ENCODE peak calls at places on chromosomes 12 and 14, in seven cellular contexts. G is body of pancreas, W is IMR-90, X is tibial nerve, R is astrocyte of the spinal cord, O is HepG2, B is prostate gland. J is an unnamed sample.

GRCh38 chr12:115001538-115001937 is 317.6 kb upstream of the TBX3 start:
- DNase-seq in G (no peak), W (no peak), X (no peak), R (peak), O (no peak), B (no peak), J (no peak)

GRCh38 chr14:59871166-59871495 is 555 bp upstream of the RTN1 start:
- DNase-seq in G (no peak), W (no peak), X (no peak), R (no peak), O (no peak), B (no peak), J (no peak)

GRCh38 chr14:106879241-106879640 is 1352.9 kb downstream of the TMEM121 start:
- DNase-seq in G (peak), W (no peak), X (no peak), R (no peak), O (peak), B (no peak), J (no peak)

GRCh38 chr12:94289551-94290312 is 141.4 kb downstream of the PLXNC1 start:
- DNase-seq in G (no peak), W (peak), X (no peak), R (peak), O (no peak), B (no peak), J (peak)

GRCh38 chr12:63862187-63863107 is 17.9 kb downstream of the SRGAP1 start:
- DNase-seq in G (peak), W (no peak), X (no peak), R (peak), O (peak), B (peak), J (peak)

GRCh38 chr12:69844416-69844815 is 19.4 kb downstream of the MYRFL start:
- DNase-seq in G (no peak), W (no peak), X (no peak), R (no peak), O (no peak), B (no peak), J (no peak)

GRCh38 chr14:31291210-31291609 is 83.6 kb upstream of the HECTD1 start:
- DNase-seq in G (no peak), W (no peak), X (no peak), R (peak), O (no peak), B (no peak), J (peak)

GRCh38 chr12:115802767-115803166 is 474.7 kb downstream of the MED13L start:
- DNase-seq in G (no peak), W (no peak), X (no peak), R (no peak), O (no peak), B (no peak), J (no peak)

GRCh38 chr14:64646103-64646502 is 58.1 kb upstream of the PLEKHG3 start:
- DNase-seq in G (no peak), W (peak), X (no peak), R (peak), O (no peak), B (no peak), J (peak)

GRCh38 chr14:105010106-105010505 is 10.8 kb downstream of the CDCA4 start:
- DNase-seq in G (no peak), W (no peak), X (no peak), R (no peak), O (no peak), B (no peak), J (no peak)

GRCh38 chr12:28966049-28966778 is 182.9 kb upstream of the FAR2 start:
- DNase-seq in G (peak), W (peak), X (no peak), R (peak), O (no peak), B (peak), J (no peak)

GRCh38 chr12:87439990-87440827 is 589.0 kb downstream of the C12orf50 start:
- DNase-seq in G (no peak), W (peak), X (no peak), R (peak), O (no peak), B (peak), J (peak)

GRCh38 chr12:28189774-28190320 is 409 bp upstream of the CCDC91 start:
- DNase-seq in G (no peak), W (no peak), X (no peak), R (no peak), O (no peak), B (no peak), J (no peak)

GRCh38 chr12:49762468-49762847 is 21.1 kb downstream of the TMBIM6 start:
- DNase-seq in G (no peak), W (no peak), X (no peak), R (no peak), O (no peak), B (no peak), J (no peak)

GRCh38 chr14:73795974-73796373 is 55.7 kb upstream of the PTGR2 start:
- DNase-seq in G (peak), W (peak), X (no peak), R (peak), O (peak), B (no peak), J (peak)

GRCh38 chr14:33762462-33762861 is 188.4 kb downstream of the EGLN3 start:
- DNase-seq in G (no peak), W (no peak), X (no peak), R (no peak), O (no peak), B (no peak), J (no peak)

GRCh38 chr12:49031573-49032161 is 13.1 kb upstream of the PRKAG1 start:
- DNase-seq in G (peak), W (no peak), X (no peak), R (no peak), O (no peak), B (no peak), J (no peak)

GRCh38 chr14:105448706-105449111 is 25.9 kb upstream of the CRIP2 start:
- DNase-seq in G (peak), W (peak), X (peak), R (peak), O (peak), B (peak), J (peak)

GRCh38 chr12:66268562-66268961 is 33.7 kb upstream of the HELB start:
- DNase-seq in G (no peak), W (no peak), X (no peak), R (no peak), O (no peak), B (no peak), J (no peak)

GRCh38 chr14:100056964-100057817 is 8.0 kb upstream of the EVL start:
- DNase-seq in G (no peak), W (peak), X (no peak), R (peak), O (no peak), B (no peak), J (peak)

GRCh38 chr14:76181546-76181945 is 29.8 kb downstream of the GPATCH2L start:
- DNase-seq in G (no peak), W (no peak), X (no peak), R (no peak), O (peak), B (no peak), J (no peak)

GRCh38 chr12:110733089-110733715 is 9.5 kb downstream of the PPP1CC start:
- DNase-seq in G (peak), W (peak), X (no peak), R (peak), O (no peak), B (no peak), J (peak)

GRCh38 chr14:90194706-90195105 is 61.6 kb upstream of the PSMC1 start:
- DNase-seq in G (no peak), W (no peak), X (no peak), R (no peak), O (no peak), B (no peak), J (no peak)

GRCh38 chr14:88986146-88986841 is 161.8 kb downstream of the TTC8 start:
- DNase-seq in G (no peak), W (peak), X (no peak), R (peak), O (no peak), B (no peak), J (peak)

GRCh38 chr12:106220561-106220960 is 27.3 kb downstream of the CKAP4 start:
- DNase-seq in G (no peak), W (no peak), X (no peak), R (no peak), O (no peak), B (no peak), J (no peak)

GRCh38 chr14:105086833-105087307 is 21.6 kb upstream of the GPR132 start:
- DNase-seq in G (peak), W (peak), X (peak), R (peak), O (peak), B (peak), J (peak)

GRCh38 chr12:50086148-50086547 is 1.0 kb downstream of the SMARCD1 start:
- DNase-seq in G (no peak), W (no peak), X (no peak), R (no peak), O (no peak), B (no peak), J (no peak)

GRCh38 chr12:5085896-5086295 is 42.2 kb downstream of the KCNA5 start:
- DNase-seq in G (no peak), W (peak), X (no peak), R (peak), O (no peak), B (no peak), J (peak)

GRCh38 chr12:98684199-98684598 is 39.1 kb downstream of the APAF1 start:
- DNase-seq in G (no peak), W (no peak), X (no peak), R (no peak), O (no peak), B (no peak), J (no peak)

GRCh38 chr14:91255026-91255695 is 10.7 kb upstream of the GPR68 start:
- DNase-seq in G (no peak), W (no peak), X (no peak), R (no peak), O (no peak), B (no peak), J (peak)

GRCh38 chr12:42981379-42981778 is 391.8 kb upstream of the PRICKLE1 start:
- DNase-seq in G (no peak), W (peak), X (no peak), R (peak), O (no peak), B (no peak), J (peak)

GRCh38 chr14:93619176-93619793 is 169.0 kb downstream of the PRIMA1 start:
- DNase-seq in G (peak), W (peak), X (no peak), R (peak), O (peak), B (no peak), J (peak)

GRCh38 chr14:89378119-89378518 is 38.9 kb downstream of the FOXN3 start:
- DNase-seq in G (no peak), W (peak), X (no peak), R (peak), O (no peak), B (no peak), J (no peak)

GRCh38 chr12:19643635-19644034 is 204.3 kb downstream of the AEBP2 start:
- DNase-seq in G (no peak), W (peak), X (no peak), R (peak), O (peak), B (no peak), J (peak)

GRCh38 chr14:101815994-101816393 is 54.5 kb downstream of the PPP2R5C start:
- DNase-seq in G (no peak), W (no peak), X (no peak), R (no peak), O (no peak), B (no peak), J (no peak)
- TF ChIP-seq CTCF in G (no peak), W (no peak), X (no peak), R (no peak), O (no peak), B (no peak), J (no peak)

GRCh38 chr12:54143233-54143986 is 45.4 kb downstream of the SMUG1 start:
- DNase-seq in G (no peak), W (no peak), X (no peak), R (no peak), O (no peak), B (no peak), J (no peak)
- H3K4me3 ChIP-seq in G (no peak), W (no peak), X (no peak), R (no peak), O (no peak), B (no peak), J (no peak)

GRCh38 chr14:54488646-54489317 is at the start of gene GMFB:
- DNase-seq in G (peak), W (peak), X (peak), R (peak), O (peak), B (peak), J (peak)
- TF ChIP-seq CTCF in G (peak), W (peak), X (peak), R (peak), O (peak), B (peak), J (peak)

GRCh38 chr14:67675219-67675582 is 769 bp upstream of the VTI1B start:
- DNase-seq in G (no peak), W (no peak), X (no peak), R (no peak), O (no peak), B (no peak), J (no peak)
- H3K4me3 ChIP-seq in G (peak), W (peak), X (peak), R (peak), O (peak), B (peak), J (peak)

DNA sequence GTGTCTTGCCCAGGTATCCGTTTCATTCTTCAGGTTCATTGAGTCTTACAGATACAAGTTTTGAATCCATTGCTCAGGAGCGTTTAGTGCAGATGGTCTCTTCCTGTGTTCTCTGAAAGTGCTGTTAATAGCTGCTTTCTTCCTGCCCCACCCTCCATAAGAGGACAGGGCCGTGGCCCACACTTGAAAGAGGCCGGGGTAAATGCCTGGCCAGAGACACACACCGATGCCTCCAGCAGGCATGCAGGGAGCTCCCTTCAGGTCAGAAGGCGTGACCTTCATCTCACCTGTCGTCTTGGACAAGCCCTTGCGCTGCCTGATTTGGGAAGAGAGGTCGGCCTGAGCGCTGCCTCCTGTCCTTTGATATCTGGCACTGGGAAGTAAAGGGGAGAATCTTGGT is 11.6 kb downstream of the PRKAB1 start:
- DNase-seq in G (no peak), W (no peak), X (no peak), R (no peak), O (no peak), B (no peak), J (no peak)
- TF ChIP-seq CTCF in G (no peak), W (no peak), X (no peak), R (no peak), O (no peak), B (no peak), J (no peak)

DNA sequence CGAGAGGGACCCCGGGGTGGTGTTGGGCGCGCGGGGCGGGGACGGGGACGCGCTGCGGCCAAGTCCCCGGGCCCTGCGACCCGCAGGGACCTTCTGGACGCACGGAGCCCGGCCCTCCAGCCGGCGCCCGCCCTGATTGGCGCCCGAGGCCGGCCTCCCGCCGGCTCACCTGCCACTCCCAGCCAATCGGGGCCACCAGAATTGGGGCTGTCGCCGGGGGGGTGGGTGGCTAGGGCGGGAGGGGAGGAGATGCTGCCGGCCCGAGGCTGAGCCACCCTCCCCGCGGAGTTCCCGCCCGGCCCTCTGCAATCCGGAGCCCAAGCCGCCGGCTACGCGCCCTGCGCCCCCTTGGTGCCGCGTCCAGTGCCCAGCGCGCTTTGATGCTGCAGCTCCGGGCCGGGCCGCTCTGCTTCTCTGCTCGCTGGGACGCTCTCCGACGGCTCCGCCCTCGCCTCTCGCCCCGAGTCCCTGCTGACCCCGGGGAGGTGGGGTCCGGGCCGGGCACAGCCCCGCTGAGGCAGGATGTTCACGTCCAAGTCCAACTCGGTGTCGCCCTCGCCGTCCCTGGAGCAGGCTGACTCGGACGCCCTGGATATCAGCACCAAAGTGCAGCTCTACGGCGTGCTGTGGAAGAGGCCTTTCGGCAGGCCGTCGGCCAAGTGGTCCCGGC is at the start of gene PLEKHD1:
- DNase-seq in G (peak), W (no peak), X (no peak), R (no peak), O (no peak), B (no peak), J (no peak)
- H3K4me3 ChIP-seq in G (no peak), W (no peak), X (no peak), R (no peak), O (peak), B (peak), J (peak)

J was measured in AG10803.